ENCODE peak calls at places on chromosome 20, in four cellular contexts. Y is activated naive CD4-positive, alpha-beta T cell treated with anti-CD3 and anti-CD28 coated beads, Interleukin-2, amount 10 ng/mL, durations not matched to agents 7 days and 5 days; O is activated T-cell treated with anti-CD3 and anti-CD28 coated beads, Interleukin-2, amount 50 U/mL, for 72 hours; W is HEK293T. G is an unnamed sample.
A peak's percentile ranks its signal among the peaks of the same experiment; 100 is the strongest.

GRCh38 chr20:24834310-24834709 is 114.8 kb upstream of the CST7 start:
- DNase-seq in Y (no peak), O (no peak), W (no peak), G (no peak)

GRCh38 chr20:13656721-13657368 is 18.1 kb upstream of the TASP1 start:
- DNase-seq in Y (no peak), O (no peak), W (no peak), G (no peak)

GRCh38 chr20:51837876-51838420 is 35.6 kb upstream of the SALL4 start:
- DNase-seq in Y (no peak), O (no peak), W (no peak), G (no peak)

GRCh38 chr20:3781153-3781910 is at the start of gene SPEF1:
- DNase-seq in Y (peak; percentile 68), O (peak; percentile 40), W (peak; percentile 90), G (peak; percentile 47)

GRCh38 chr20:36467076-36467999 is 74.0 kb upstream of the MYL9 start:
- DNase-seq in Y (peak; percentile 63), O (peak; percentile 54), W (no peak), G (no peak)

GRCh38 chr20:46145646-46146045 is 27.5 kb downstream of the CD40 start:
- DNase-seq in Y (no peak), O (no peak), W (no peak), G (no peak)

GRCh38 chr20:4383966-4384365 is 337.7 kb upstream of the PRND start:
- DNase-seq in Y (no peak), O (no peak), W (no peak), G (no peak)

GRCh38 chr20:60009318-60009717 is 51.1 kb downstream of the CDH26 start:
- DNase-seq in Y (no peak), O (no peak), W (no peak), G (no peak)

GRCh38 chr20:38441916-38442315 is 6.8 kb upstream of the SNHG17 start:
- DNase-seq in Y (no peak), O (no peak), W (no peak), G (no peak)

GRCh38 chr20:62837790-62838458 is 21.1 kb downstream of the COL9A3 start:
- DNase-seq in Y (no peak), O (no peak), W (no peak), G (no peak)

GRCh38 chr20:63553933-63554290 is at the start of gene FNDC11:
- DNase-seq in Y (peak; percentile 63), O (peak; percentile 57), W (no peak), G (peak; percentile 49)

GRCh38 chr20:45933231-45934045 is 1.0 kb upstream of the PCIF1 start:
- DNase-seq in Y (peak; percentile 78), O (peak; percentile 68), W (peak; percentile 63), G (peak; percentile 67)

GRCh38 chr20:41349266-41349665 is 8.6 kb downstream of the LPIN3 start:
- DNase-seq in Y (no peak), O (no peak), W (no peak), G (no peak)

GRCh38 chr20:34994509-34995131 is 39.0 kb downstream of the MYH7B start:
- DNase-seq in Y (no peak), O (no peak), W (no peak), G (no peak)

GRCh38 chr20:37804584-37805566 is 98.1 kb upstream of the VSTM2L start:
- DNase-seq in Y (peak; percentile 21), O (no peak), W (no peak), G (no peak)

GRCh38 chr20:36574278-36575065 is 1.1 kb downstream of the TGIF2 start:
- DNase-seq in Y (peak; percentile 69), O (peak; percentile 42), W (peak; percentile 47), G (peak; percentile 54)

GRCh38 chr20:10200329-10200728 is 18.3 kb upstream of the SNAP25 start:
- DNase-seq in Y (no peak), O (no peak), W (no peak), G (no peak)

GRCh38 chr20:58171796-58172425 is 56.5 kb downstream of the ANKRD60 start:
- DNase-seq in Y (no peak), O (no peak), W (no peak), G (no peak)